ENCODE peak calls at places on chromosomes 5 and 9, in nine cellular contexts. F, J, I, B, T, E, X, K and H are unnamed samples.

GRCh38 chr5:39099831-39100230 is 25.6 kb upstream of the RICTOR start:
- DNase-seq in J (no peak), T (no peak), I (no peak), X (no peak), B (no peak), E (no peak), F (no peak), K (no peak), H (no peak)

GRCh38 chr9:133449760-133450159 is 10.0 kb upstream of the CACFD1 start:
- DNase-seq in B (peak; percentile 37), T (peak; percentile 62), X (no peak), K (peak; percentile 66), J (no peak), F (no peak), I (no peak), E (peak; percentile 24), H (no peak)

GRCh38 chr5:125357660-125358059 is 611.2 kb upstream of the ZNF608 start:
- DNase-seq in E (no peak), K (no peak), T (no peak), X (no peak), J (no peak), I (no peak), F (no peak), B (peak; percentile 20), H (no peak)

GRCh38 chr5:133611357-133612020 is 852 bp downstream of the FSTL4 start:
- DNase-seq in J (no peak), K (no peak), E (no peak), T (no peak), I (peak; percentile 13), B (no peak), F (no peak), X (no peak), H (no peak)

GRCh38 chr5:149700347-149700746 is 29.8 kb upstream of the PPARGC1B start:
- DNase-seq in B (no peak), K (no peak), T (no peak), F (no peak), I (no peak), J (no peak), X (no peak), E (no peak), H (no peak)

GRCh38 chr9:859251-859650 is 17.8 kb downstream of the DMRT1 start:
- DNase-seq in E (no peak), T (no peak), X (no peak), I (no peak), K (no peak), F (peak; percentile 76), J (no peak), B (no peak), H (no peak)

GRCh38 chr5:66596791-66597757 is 881 bp downstream of the MAST4 start:
- DNase-seq in X (no peak), E (peak; percentile 47), K (peak; percentile 64), B (peak; percentile 79), F (peak; percentile 14), T (peak; percentile 23), J (peak; percentile 80), I (no peak), H (peak; percentile 46)

GRCh38 chr9:91416086-91416712 is 7.4 kb downstream of the NFIL3 start:
- DNase-seq in J (no peak), T (no peak), I (no peak), B (no peak), K (no peak), F (no peak), X (no peak), E (peak; percentile 74), H (no peak)

GRCh38 chr5:65032250-65032649 is 263.5 kb downstream of the CWC27 start:
- DNase-seq in B (no peak), E (peak; percentile 96), X (no peak), T (peak; percentile 52), F (no peak), I (no peak), K (no peak), J (no peak), H (no peak)

GRCh38 chr9:100473271-100474081 is 527 bp downstream of the TMEFF1 start:
- DNase-seq in K (no peak), J (peak; percentile 78), I (peak; percentile 24), F (peak; percentile 63), B (peak; percentile 62), E (peak; percentile 44), X (no peak), T (peak; percentile 34), H (peak; percentile 53)

GRCh38 chr5:72647806-72648205 is 140.6 kb upstream of the ZNF366 start:
- DNase-seq in B (no peak), X (no peak), E (peak; percentile 6), J (no peak), K (no peak), T (peak; percentile 14), I (no peak), F (no peak), H (no peak)

GRCh38 chr5:133466551-133467324 is 145.6 kb downstream of the FSTL4 start:
- DNase-seq in E (no peak), I (no peak), F (no peak), J (no peak), T (no peak), B (no peak), K (no peak), X (no peak), H (no peak)

GRCh38 chr5:90886381-90886780 is 327.8 kb downstream of the ADGRV1 start:
- DNase-seq in X (no peak), K (no peak), B (no peak), F (no peak), T (no peak), J (no peak), I (no peak), E (no peak), H (no peak)

GRCh38 chr9:99451121-99451606 is 229.1 kb downstream of the SEC61B start:
- DNase-seq in E (peak; percentile 33), J (no peak), F (no peak), K (peak; percentile 56), I (no peak), X (no peak), T (no peak), B (peak; percentile 52), H (no peak)

GRCh38 chr9:110942522-110942921 is 95.7 kb downstream of the LPAR1 start:
- DNase-seq in X (no peak), F (no peak), B (no peak), J (no peak), K (no peak), I (no peak), E (peak; percentile 92), T (no peak), H (no peak)

GRCh38 chr9:110952018-110952864 is 86.0 kb downstream of the LPAR1 start:
- DNase-seq in J (no peak), X (no peak), F (no peak), I (no peak), T (no peak), B (no peak), K (no peak), E (no peak), H (no peak)

GRCh38 chr9:110949081-110949480 is 89.2 kb downstream of the LPAR1 start:
- DNase-seq in J (no peak), I (no peak), K (no peak), B (no peak), E (no peak), X (no peak), F (no peak), T (no peak), H (no peak)

GRCh38 chr9:110950041-110950645 is 88.1 kb downstream of the LPAR1 start:
- DNase-seq in X (no peak), K (no peak), I (no peak), T (no peak), B (no peak), F (no peak), E (peak; percentile 56), J (no peak), H (no peak)

GRCh38 chr9:110947645-110948044 is 90.6 kb downstream of the LPAR1 start:
- DNase-seq in X (no peak), E (no peak), K (no peak), B (no peak), J (no peak), F (no peak), T (no peak), I (no peak), H (no peak)
- H3K27ac ChIP-seq in X (no peak overlapping the region), E (no peak overlapping the region), K (no peak overlapping the region), B (no peak overlapping the region), J (no peak overlapping the region), F (no peak overlapping the region), T (no peak overlapping the region), I (no peak overlapping the region), H (no peak overlapping the region)

GRCh38 chr5:93208156-93208895 is 372.7 kb downstream of the NR2F1-AS1 start:
- DNase-seq in I (no peak), B (no peak), E (no peak), J (no peak), X (no peak), T (no peak), F (no peak), K (no peak), H (no peak)
- H3K27ac ChIP-seq in I (no peak overlapping the region), B (no peak overlapping the region), E (no peak overlapping the region), J (no peak overlapping the region), X (no peak overlapping the region), T (no peak overlapping the region), F (no peak overlapping the region), K (no peak overlapping the region), H (no peak overlapping the region)

GRCh38 chr9:92971121-92971520 is 23.8 kb downstream of the FGD3 start:
- DNase-seq in E (no peak), F (no peak), X (no peak), K (no peak), B (no peak), T (no peak), J (no peak), I (no peak), H (no peak)

GRCh38 chr9:92971776-92972175 is 24.5 kb downstream of the FGD3 start:
- DNase-seq in B (no peak), K (no peak), X (no peak), J (no peak), T (no peak), F (no peak), I (no peak), E (no peak), H (no peak)

GRCh38 chr9:92969516-92970466 is 22.5 kb downstream of the FGD3 start:
- DNase-seq in K (no peak), F (no peak), E (no peak), J (no peak), B (no peak), T (no peak), X (no peak), I (no peak), H (no peak)

GRCh38 chr9:92968081-92968480 is 20.8 kb downstream of the FGD3 start:
- DNase-seq in K (no peak), I (peak; percentile 21), B (no peak), E (no peak), F (no peak), T (no peak), X (no peak), J (no peak), H (no peak)

GRCh38 chr9:92970467-92970923 is 23.2 kb downstream of the FGD3 start:
- DNase-seq in B (no peak), T (no peak), I (no peak), F (no peak), K (no peak), E (peak; percentile 89), X (no peak), J (no peak), H (no peak)
- H3K27ac ChIP-seq in B (no peak overlapping the region), T (no peak overlapping the region), I (peak overlapping the region; percentile 84), F (no peak overlapping the region), K (no peak overlapping the region), E (no peak overlapping the region), X (peak overlapping the region; percentile 95), J (no peak overlapping the region), H (no peak overlapping the region)

DNA sequence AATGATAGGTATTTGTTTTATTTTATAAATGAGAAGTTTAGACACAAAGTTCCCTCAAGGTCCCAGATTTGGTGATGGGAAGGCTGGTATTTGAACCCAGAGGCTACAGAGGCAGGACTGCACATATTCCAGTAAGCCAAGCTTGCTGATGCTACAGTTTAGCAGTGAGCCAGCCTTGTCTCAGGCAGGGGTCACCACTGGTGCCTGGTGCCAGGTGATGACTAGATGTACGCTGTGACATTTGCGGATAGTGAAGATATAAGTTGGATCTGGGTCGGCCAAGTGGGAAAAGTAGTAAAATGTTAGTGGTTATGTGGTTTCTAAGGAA is 143.9 kb downstream of the AOPEP start:
- DNase-seq in J (no peak), K (no peak), T (no peak), B (no peak), X (no peak), I (no peak), F (no peak), E (no peak), H (no peak)
- H3K27ac ChIP-seq in J (peak overlapping the region; percentile 42), K (no peak overlapping the region), T (peak overlapping the region; percentile 97), B (peak overlapping the region; percentile 81), X (peak overlapping the region; percentile 42), I (no peak overlapping the region), F (no peak overlapping the region), E (no peak overlapping the region), H (peak overlapping the region; percentile 93)